ENCODE peak calls at places on chromosomes 7 and 10, in four cellular contexts. One of them, this sample, is unnamed.

GRCh38 chr7:83861-84632 is 108.3 kb upstream of the FAM20C start:
- DNase-seq in CD4-positive, alpha-beta memory T cell: no peak
- DNase-seq in fibroblast of gingiva: no peak
- DNase-seq in hypothalamus: no peak
- DNase-seq in this sample: no peak

GRCh38 chr7:103343758-103344452 is 662 bp downstream of the DNAJC2 start:
- DNase-seq in CD4-positive, alpha-beta memory T cell: no peak
- DNase-seq in hypothalamus: no peak
- DNase-seq in fibroblast of gingiva: peak; percentile 20
- DNase-seq in this sample: no peak

GRCh38 chr10:31129261-31129660 is 97.6 kb upstream of the ZNF438 start:
- DNase-seq in hypothalamus: no peak
- DNase-seq in CD4-positive, alpha-beta memory T cell: no peak
- DNase-seq in fibroblast of gingiva: peak; percentile 87
- DNase-seq in this sample: no peak

GRCh38 chr7:47149971-47150370 is 431.9 kb downstream of the TNS3 start:
- DNase-seq in fibroblast of gingiva: no peak
- DNase-seq in CD4-positive, alpha-beta memory T cell: no peak
- DNase-seq in hypothalamus: no peak
- DNase-seq in this sample: no peak

GRCh38 chr10:7986851-7987250 is 67.6 kb upstream of the GATA3 start:
- DNase-seq in CD4-positive, alpha-beta memory T cell: no peak
- DNase-seq in fibroblast of gingiva: no peak
- DNase-seq in hypothalamus: no peak
- DNase-seq in this sample: no peak

GRCh38 chr7:27146491-27147210 is 923 bp downstream of the HOXA6 start:
- DNase-seq in hypothalamus: no peak
- DNase-seq in CD4-positive, alpha-beta memory T cell: no peak
- DNase-seq in fibroblast of gingiva: no peak
- DNase-seq in this sample: no peak

GRCh38 chr7:128929201-128929808 is 8.4 kb upstream of the IRF5 start:
- DNase-seq in CD4-positive, alpha-beta memory T cell: no peak
- DNase-seq in hypothalamus: no peak
- DNase-seq in fibroblast of gingiva: no peak
- DNase-seq in this sample: no peak

GRCh38 chr10:49280001-49280408 is 19.0 kb upstream of the C10orf71 start:
- DNase-seq in CD4-positive, alpha-beta memory T cell: no peak
- DNase-seq in hypothalamus: no peak
- DNase-seq in fibroblast of gingiva: no peak
- DNase-seq in this sample: no peak

GRCh38 chr7:90597527-90597871 is 1.4 kb downstream of the CDK14 start:
- DNase-seq in CD4-positive, alpha-beta memory T cell: no peak
- DNase-seq in fibroblast of gingiva: no peak
- DNase-seq in hypothalamus: no peak
- DNase-seq in this sample: no peak

GRCh38 chr7:44193011-44193802 is 4.0 kb upstream of the GCK start:
- DNase-seq in hypothalamus: no peak
- DNase-seq in CD4-positive, alpha-beta memory T cell: no peak
- DNase-seq in fibroblast of gingiva: no peak
- DNase-seq in this sample: peak; percentile 66

GRCh38 chr7:151046603-151047573 is 1.4 kb upstream of the ASIC3 start:
- DNase-seq in CD4-positive, alpha-beta memory T cell: no peak
- DNase-seq in fibroblast of gingiva: peak; percentile 47
- DNase-seq in hypothalamus: no peak
- DNase-seq in this sample: no peak

GRCh38 chr7:45695249-45695995 is 121.3 kb downstream of the ADCY1 start:
- DNase-seq in CD4-positive, alpha-beta memory T cell: no peak
- DNase-seq in fibroblast of gingiva: no peak
- DNase-seq in hypothalamus: no peak
- DNase-seq in this sample: peak; percentile 4

GRCh38 chr7:55271069-55271468 is 94.1 kb upstream of the LANCL2 start:
- DNase-seq in CD4-positive, alpha-beta memory T cell: no peak
- DNase-seq in hypothalamus: no peak
- DNase-seq in fibroblast of gingiva: no peak
- DNase-seq in this sample: no peak

GRCh38 chr10:7610017-7610416 is 56.7 kb downstream of the ITIH5 start:
- DNase-seq in hypothalamus: no peak
- DNase-seq in CD4-positive, alpha-beta memory T cell: no peak
- DNase-seq in fibroblast of gingiva: no peak
- DNase-seq in this sample: no peak

GRCh38 chr7:101386558-101387199 is 24.0 kb downstream of the COL26A1 start:
- DNase-seq in hypothalamus: no peak
- DNase-seq in fibroblast of gingiva: peak; percentile 16
- DNase-seq in CD4-positive, alpha-beta memory T cell: no peak
- DNase-seq in this sample: no peak

GRCh38 chr10:22335204-22335956 is 9.9 kb upstream of the SPAG6 start:
- DNase-seq in fibroblast of gingiva: peak; percentile 58
- DNase-seq in CD4-positive, alpha-beta memory T cell: peak; percentile 85
- DNase-seq in hypothalamus: peak; percentile 20
- DNase-seq in this sample: no peak

GRCh38 chr10:78476156-78476555 is 442.5 kb downstream of the RPS24 start:
- DNase-seq in CD4-positive, alpha-beta memory T cell: no peak
- DNase-seq in fibroblast of gingiva: no peak
- DNase-seq in hypothalamus: no peak
- DNase-seq in this sample: no peak

GRCh38 chr10:44384601-44385422 is at the start of gene CXCL12:
- DNase-seq in fibroblast of gingiva: peak; percentile 20
- DNase-seq in hypothalamus: peak; percentile 34
- DNase-seq in CD4-positive, alpha-beta memory T cell: no peak
- DNase-seq in this sample: peak; percentile 89

GRCh38 chr10:63430999-63431356 is 34.8 kb downstream of the JMJD1C start:
- DNase-seq in fibroblast of gingiva: no peak
- DNase-seq in hypothalamus: no peak
- DNase-seq in CD4-positive, alpha-beta memory T cell: no peak
- DNase-seq in this sample: no peak

GRCh38 chr7:155948845-155949244 is 136.6 kb upstream of the SHH start:
- DNase-seq in CD4-positive, alpha-beta memory T cell: no peak
- DNase-seq in fibroblast of gingiva: no peak
- DNase-seq in hypothalamus: no peak
- DNase-seq in this sample: no peak

GRCh38 chr10:68073631-68074403 is 1.3 kb downstream of the HERC4 start:
- DNase-seq in CD4-positive, alpha-beta memory T cell: peak; percentile 12
- DNase-seq in hypothalamus: no peak
- DNase-seq in fibroblast of gingiva: peak; percentile 23
- DNase-seq in this sample: no peak

GRCh38 chr7:6536899-6537298 is 14.4 kb downstream of the GRID2IP start:
- DNase-seq in hypothalamus: peak; percentile 16
- DNase-seq in fibroblast of gingiva: no peak
- DNase-seq in CD4-positive, alpha-beta memory T cell: no peak
- DNase-seq in this sample: no peak

GRCh38 chr10:117184821-117185220 is 12.5 kb upstream of the KCNK18 start:
- DNase-seq in fibroblast of gingiva: no peak
- DNase-seq in hypothalamus: no peak
- DNase-seq in CD4-positive, alpha-beta memory T cell: no peak
- DNase-seq in this sample: no peak

GRCh38 chr7:45595809-45596664 is 21.9 kb downstream of the ADCY1 start:
- DNase-seq in CD4-positive, alpha-beta memory T cell: no peak
- DNase-seq in hypothalamus: no peak
- DNase-seq in fibroblast of gingiva: no peak
- DNase-seq in this sample: peak; percentile 75

GRCh38 chr7:140059288-140060242 is 3.2 kb downstream of the PARP12 start:
- DNase-seq in fibroblast of gingiva: peak; percentile 24
- DNase-seq in CD4-positive, alpha-beta memory T cell: peak; percentile 25
- DNase-seq in hypothalamus: no peak
- DNase-seq in this sample: peak; percentile 85

GRCh38 chr7:12769464-12769863 is 82.0 kb downstream of the ARL4A start:
- DNase-seq in fibroblast of gingiva: peak; percentile 26
- DNase-seq in hypothalamus: no peak
- DNase-seq in CD4-positive, alpha-beta memory T cell: no peak
- DNase-seq in this sample: no peak

GRCh38 chr7:13874783-13875182 is 114.7 kb downstream of the ETV1 start:
- DNase-seq in fibroblast of gingiva: peak; percentile 83
- DNase-seq in hypothalamus: no peak
- DNase-seq in CD4-positive, alpha-beta memory T cell: peak; percentile 15
- DNase-seq in this sample: no peak

GRCh38 chr7:155203882-155204691 is 93.6 kb upstream of the INSIG1 start:
- DNase-seq in CD4-positive, alpha-beta memory T cell: no peak
- DNase-seq in hypothalamus: no peak
- DNase-seq in fibroblast of gingiva: no peak
- DNase-seq in this sample: peak; percentile 85

GRCh38 chr10:9254353-9254752 is 1199.9 kb downstream of the GATA3 start:
- DNase-seq in CD4-positive, alpha-beta memory T cell: no peak
- DNase-seq in fibroblast of gingiva: peak; percentile 71
- DNase-seq in hypothalamus: no peak
- DNase-seq in this sample: no peak

GRCh38 chr10:104766341-104766740 is 125.3 kb downstream of the SORCS3 start:
- DNase-seq in hypothalamus: no peak
- DNase-seq in fibroblast of gingiva: no peak
- DNase-seq in CD4-positive, alpha-beta memory T cell: no peak
- DNase-seq in this sample: no peak

GRCh38 chr7:80145780-80146422 is 11.3 kb downstream of the GNAI1 start:
- DNase-seq in fibroblast of gingiva: peak; percentile 86
- DNase-seq in CD4-positive, alpha-beta memory T cell: no peak
- DNase-seq in hypothalamus: no peak
- DNase-seq in this sample: no peak